ENCODE peak calls at places on chromosomes 13 and 19, in four cellular contexts. One of them, this sample, is unnamed.

GRCh38 chr19:14031719-14032480 is at the start of gene IL27RA:
- DNase-seq in mucosa of descending colon: peak
- DNase-seq in heart right ventricle: peak
- DNase-seq in AG10803: peak
- DNase-seq in this sample: peak

GRCh38 chr19:51002542-51003311 is 1.3 kb upstream of the KLK8 start:
- DNase-seq in mucosa of descending colon: no peak
- DNase-seq in heart right ventricle: no peak
- DNase-seq in AG10803: no peak
- DNase-seq in this sample: no peak

GRCh38 chr19:42216653-42217521 is 590 bp downstream of the DEDD2 start:
- DNase-seq in mucosa of descending colon: peak
- DNase-seq in heart right ventricle: peak
- DNase-seq in AG10803: peak
- DNase-seq in this sample: peak

GRCh38 chr19:48569814-48570213 is 17.8 kb downstream of the SULT2B1 start:
- DNase-seq in mucosa of descending colon: no peak
- DNase-seq in heart right ventricle: no peak
- DNase-seq in AG10803: peak
- DNase-seq in this sample: peak

GRCh38 chr19:17450264-17451075 is 2.0 kb upstream of the TMEM221 start:
- DNase-seq in mucosa of descending colon: no peak
- DNase-seq in heart right ventricle: no peak
- DNase-seq in AG10803: no peak
- DNase-seq in this sample: no peak

GRCh38 chr19:40521276-40521675 is 54.5 kb downstream of the SPTBN4 start:
- DNase-seq in mucosa of descending colon: no peak
- DNase-seq in heart right ventricle: no peak
- DNase-seq in AG10803: peak
- DNase-seq in this sample: no peak

GRCh38 chr19:1566392-1567115 is 1.6 kb downstream of the MEX3D start:
- DNase-seq in mucosa of descending colon: peak
- DNase-seq in heart right ventricle: peak
- DNase-seq in AG10803: peak
- DNase-seq in this sample: peak

GRCh38 chr19:47658431-47659383 is 49.8 kb downstream of the BICRA start:
- DNase-seq in mucosa of descending colon: peak
- DNase-seq in heart right ventricle: no peak
- DNase-seq in AG10803: no peak
- DNase-seq in this sample: peak

GRCh38 chr19:34273121-34273845 is 18.9 kb downstream of the GARRE1 start:
- DNase-seq in mucosa of descending colon: no peak
- DNase-seq in heart right ventricle: no peak
- DNase-seq in AG10803: no peak
- DNase-seq in this sample: no peak

GRCh38 chr13:91349992-91350911 is 2.8 kb downstream of the MIR17HG start:
- DNase-seq in mucosa of descending colon: no peak
- DNase-seq in heart right ventricle: no peak
- DNase-seq in AG10803: no peak
- DNase-seq in this sample: no peak

GRCh38 chr13:35392768-35393167 is 83.7 kb downstream of the MAB21L1 start:
- DNase-seq in mucosa of descending colon: no peak
- DNase-seq in heart right ventricle: no peak
- DNase-seq in AG10803: no peak
- DNase-seq in this sample: no peak

GRCh38 chr19:6532244-6532999 is 1.6 kb downstream of the TNFSF9 start:
- DNase-seq in mucosa of descending colon: peak
- DNase-seq in heart right ventricle: no peak
- DNase-seq in AG10803: no peak
- DNase-seq in this sample: no peak

GRCh38 chr13:24087611-24088235 is 72.8 kb upstream of the SPATA13 start:
- DNase-seq in mucosa of descending colon: peak
- DNase-seq in heart right ventricle: peak
- DNase-seq in AG10803: no peak
- DNase-seq in this sample: no peak

GRCh38 chr19:46898731-46899130 is 37.9 kb downstream of the ARHGAP35 start:
- DNase-seq in mucosa of descending colon: no peak
- DNase-seq in heart right ventricle: no peak
- DNase-seq in AG10803: peak
- DNase-seq in this sample: peak

GRCh38 chr19:52028027-52028779 is at the start of gene ZNF614:
- DNase-seq in mucosa of descending colon: peak
- DNase-seq in heart right ventricle: peak
- DNase-seq in AG10803: peak
- DNase-seq in this sample: peak

GRCh38 chr19:2058570-2059421 is 7.8 kb upstream of the MKNK2 start:
- DNase-seq in mucosa of descending colon: no peak
- DNase-seq in heart right ventricle: no peak
- DNase-seq in AG10803: no peak
- DNase-seq in this sample: no peak

GRCh38 chr13:36345438-36346221 is 564 bp downstream of the SPART start:
- DNase-seq in mucosa of descending colon: peak
- DNase-seq in heart right ventricle: peak
- DNase-seq in AG10803: peak
- DNase-seq in this sample: peak

GRCh38 chr13:85497652-85498051 is 301.6 kb downstream of the SLITRK6 start:
- DNase-seq in mucosa of descending colon: no peak
- DNase-seq in heart right ventricle: no peak
- DNase-seq in AG10803: peak
- DNase-seq in this sample: peak

GRCh38 chr19:5298502-5298901 is 42.1 kb downstream of the PTPRS start:
- DNase-seq in mucosa of descending colon: no peak
- DNase-seq in heart right ventricle: no peak
- DNase-seq in AG10803: no peak
- DNase-seq in this sample: no peak

GRCh38 chr19:34295103-34295502 is 40.7 kb downstream of the GARRE1 start:
- DNase-seq in mucosa of descending colon: no peak
- DNase-seq in heart right ventricle: no peak
- DNase-seq in AG10803: no peak
- DNase-seq in this sample: no peak

GRCh38 chr13:67620665-67621064 is 390.5 kb upstream of the PCDH9 start:
- DNase-seq in mucosa of descending colon: no peak
- DNase-seq in heart right ventricle: no peak
- DNase-seq in AG10803: peak
- DNase-seq in this sample: peak

GRCh38 chr19:43675269-43675879 is 5.4 kb upstream of the PLAUR start:
- DNase-seq in mucosa of descending colon: peak
- DNase-seq in heart right ventricle: no peak
- DNase-seq in AG10803: peak
- DNase-seq in this sample: peak

GRCh38 chr13:107329991-107330390 is 762.1 kb upstream of the ARGLU1 start:
- DNase-seq in mucosa of descending colon: no peak
- DNase-seq in heart right ventricle: no peak
- DNase-seq in AG10803: no peak
- DNase-seq in this sample: peak

GRCh38 chr13:93690139-93690538 is 463.5 kb downstream of the GPC6 start:
- DNase-seq in mucosa of descending colon: no peak
- DNase-seq in heart right ventricle: no peak
- DNase-seq in AG10803: peak
- DNase-seq in this sample: no peak

GRCh38 chr19:8391274-8392016 is 1.3 kb downstream of the RAB11B start:
- DNase-seq in mucosa of descending colon: peak
- DNase-seq in heart right ventricle: no peak
- DNase-seq in AG10803: no peak
- DNase-seq in this sample: no peak

GRCh38 chr13:23348270-23349126 is 85.0 kb downstream of the SACS start:
- DNase-seq in mucosa of descending colon: no peak
- DNase-seq in heart right ventricle: no peak
- DNase-seq in AG10803: peak
- DNase-seq in this sample: no peak

GRCh38 chr13:111210488-111210887 is 95.4 kb downstream of the ARHGEF7 start:
- DNase-seq in mucosa of descending colon: no peak
- DNase-seq in heart right ventricle: peak
- DNase-seq in AG10803: peak
- DNase-seq in this sample: peak

GRCh38 chr19:15432018-15432494 is 13.3 kb upstream of the AKAP8L start:
- DNase-seq in mucosa of descending colon: no peak
- DNase-seq in heart right ventricle: no peak
- DNase-seq in AG10803: no peak
- DNase-seq in this sample: no peak

GRCh38 chr13:80048030-80048429 is 292.9 kb downstream of the SPRY2 start:
- DNase-seq in mucosa of descending colon: no peak
- DNase-seq in heart right ventricle: no peak
- DNase-seq in AG10803: no peak
- DNase-seq in this sample: peak

GRCh38 chr19:4541114-4541805 is 1.4 kb upstream of the LRG1 start:
- DNase-seq in mucosa of descending colon: no peak
- DNase-seq in heart right ventricle: no peak
- DNase-seq in AG10803: no peak
- DNase-seq in this sample: no peak

GRCh38 chr19:2540646-2541454 is 64.9 kb downstream of the GADD45B start:
- DNase-seq in mucosa of descending colon: peak
- DNase-seq in heart right ventricle: peak
- DNase-seq in AG10803: peak
- DNase-seq in this sample: peak

GRCh38 chr19:12797141-12797587 is 4.4 kb downstream of the PRDX2 start:
- DNase-seq in mucosa of descending colon: no peak
- DNase-seq in heart right ventricle: no peak
- DNase-seq in AG10803: no peak
- DNase-seq in this sample: no peak

GRCh38 chr13:32200741-32201140 is 114.4 kb downstream of the ZAR1L start:
- DNase-seq in mucosa of descending colon: no peak
- DNase-seq in heart right ventricle: no peak
- DNase-seq in AG10803: peak
- DNase-seq in this sample: no peak

DNA sequence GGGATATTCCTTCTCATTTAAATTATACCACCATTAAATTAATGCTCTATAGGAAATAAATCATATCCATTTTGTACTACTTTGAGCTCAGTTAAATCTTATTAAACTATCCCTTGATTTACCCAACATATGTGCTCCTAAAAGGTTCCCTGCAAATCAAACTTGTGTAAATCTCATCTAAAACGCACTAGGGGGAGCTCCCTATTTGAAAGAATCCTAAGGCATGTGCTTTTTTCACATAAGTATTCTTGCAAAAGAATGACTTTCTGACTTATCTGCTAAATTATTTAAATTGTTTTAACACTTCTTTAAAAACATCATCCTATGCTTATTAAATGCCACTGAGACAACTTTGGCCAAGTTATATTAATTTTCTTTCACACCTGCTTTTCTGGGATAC is 7.9 kb downstream of the INTS6 start:
- DNase-seq in mucosa of descending colon: no peak
- DNase-seq in heart right ventricle: no peak
- DNase-seq in AG10803: peak
- DNase-seq in this sample: peak
- TF ChIP-seq CTCF in mucosa of descending colon: no peak
- TF ChIP-seq CTCF in heart right ventricle: no peak
- TF ChIP-seq CTCF in AG10803: peak
- TF ChIP-seq CTCF in this sample: no peak

DNA sequence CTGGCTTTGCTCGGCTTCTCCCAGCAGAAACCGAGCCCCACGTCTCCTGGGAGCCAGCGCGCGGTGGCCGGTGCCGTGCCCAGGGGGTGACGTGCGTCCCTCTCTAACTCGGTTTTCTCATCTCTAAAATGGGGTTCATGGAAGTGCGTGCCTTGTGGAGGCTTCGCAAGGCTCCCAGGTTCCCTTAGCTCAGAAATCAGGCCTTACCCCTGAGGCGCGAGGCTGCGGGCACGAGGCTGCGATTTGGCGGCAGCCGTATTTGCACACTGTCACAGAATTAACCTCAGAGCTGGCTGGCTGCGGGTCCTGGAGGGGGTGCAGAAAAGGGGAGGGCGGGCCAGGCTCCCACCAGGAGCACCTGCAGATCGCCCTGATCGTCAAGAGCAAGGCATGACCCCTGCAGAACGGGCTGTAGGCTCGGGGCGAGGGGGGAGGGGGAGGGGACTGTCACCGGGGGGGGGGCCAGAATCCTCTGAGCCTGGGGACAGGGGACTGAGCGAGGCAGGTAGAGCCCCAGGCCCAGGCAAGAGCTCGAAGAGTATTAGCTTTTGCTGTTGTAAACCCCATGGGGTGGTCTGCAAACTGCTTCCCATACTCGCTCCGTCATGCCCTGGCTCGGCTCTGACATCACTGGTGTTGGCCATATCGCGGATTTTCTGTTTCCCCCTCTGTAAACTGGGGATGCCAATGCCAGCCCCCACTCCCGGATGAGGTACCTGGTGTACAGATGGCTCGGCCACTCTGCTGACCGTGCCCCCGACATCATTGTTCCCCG is 62.2 kb downstream of the CCNE1 start:
- DNase-seq in mucosa of descending colon: no peak
- DNase-seq in heart right ventricle: no peak
- DNase-seq in AG10803: no peak
- DNase-seq in this sample: no peak
- TF ChIP-seq CTCF in mucosa of descending colon: no peak
- TF ChIP-seq CTCF in heart right ventricle: peak
- TF ChIP-seq CTCF in AG10803: no peak
- TF ChIP-seq CTCF in this sample: no peak

DNA sequence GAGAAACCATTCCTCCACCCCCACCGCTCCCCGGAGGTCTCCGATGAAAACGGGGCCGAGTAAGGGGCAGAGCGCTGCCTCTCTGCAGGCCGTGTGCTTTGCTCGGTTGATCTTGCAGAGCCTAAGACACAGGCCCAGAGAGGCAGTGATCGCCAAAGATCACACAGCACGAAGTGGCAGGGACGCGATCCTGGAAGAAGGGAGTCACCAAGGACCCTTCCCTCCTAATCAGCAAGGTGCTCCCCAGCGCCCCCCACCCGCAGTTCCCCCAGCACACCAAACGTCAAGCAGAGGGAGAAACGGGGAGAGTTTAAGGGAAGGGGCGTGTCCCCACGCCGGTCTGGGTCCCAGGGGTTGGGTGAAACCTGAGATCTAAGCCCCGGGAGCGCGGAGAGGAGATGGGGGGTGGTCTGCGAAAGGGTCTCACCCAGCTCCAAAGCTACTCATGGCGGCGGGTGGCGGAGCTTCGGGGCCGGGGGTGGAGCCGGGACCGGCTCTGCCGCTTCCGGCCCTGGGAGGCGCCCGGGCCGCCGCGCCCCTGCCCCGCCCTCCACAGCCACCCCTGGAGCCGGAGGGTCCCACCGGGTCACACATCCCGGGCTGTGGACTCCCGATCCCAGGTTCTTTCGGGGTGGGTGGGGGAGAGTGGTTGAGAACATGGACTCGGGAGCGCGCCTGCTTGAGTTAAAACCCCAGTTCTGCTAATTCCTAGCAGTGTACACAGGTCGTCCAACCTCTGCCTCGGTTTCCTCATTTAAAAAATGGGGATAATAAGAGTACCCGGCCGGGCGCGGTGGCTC is at the start of gene EML2:
- DNase-seq in mucosa of descending colon: peak
- DNase-seq in heart right ventricle: peak
- DNase-seq in AG10803: peak
- DNase-seq in this sample: peak
- TF ChIP-seq CTCF in mucosa of descending colon: no peak
- TF ChIP-seq CTCF in heart right ventricle: no peak
- TF ChIP-seq CTCF in AG10803: peak
- TF ChIP-seq CTCF in this sample: no peak

DNA sequence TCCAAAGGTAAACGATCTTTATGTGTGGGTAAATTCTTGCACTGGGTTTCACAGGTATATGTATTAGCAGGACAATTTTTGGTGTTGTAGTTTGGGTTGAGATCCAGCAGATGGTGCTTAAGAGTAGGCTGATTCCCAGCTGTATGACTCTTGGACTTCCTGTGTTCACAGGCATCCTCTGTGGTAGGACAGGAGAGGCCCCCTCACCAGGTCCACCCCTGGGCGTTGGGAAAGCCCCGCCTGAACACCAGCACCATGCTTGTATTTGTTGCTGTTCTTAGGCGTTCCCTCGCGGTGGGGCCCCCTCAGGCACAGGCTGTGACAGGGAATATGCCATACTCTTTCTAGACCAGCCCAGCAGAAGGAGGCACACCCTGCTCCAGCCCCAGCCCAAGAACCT is 49.5 kb upstream of the PCDH17 start:
- DNase-seq in mucosa of descending colon: no peak
- DNase-seq in heart right ventricle: no peak
- DNase-seq in AG10803: no peak
- DNase-seq in this sample: no peak
- TF ChIP-seq CTCF in mucosa of descending colon: no peak
- TF ChIP-seq CTCF in heart right ventricle: no peak
- TF ChIP-seq CTCF in AG10803: no peak
- TF ChIP-seq CTCF in this sample: no peak

This sample was measured in astrocyte.